ENCODE peak calls at places on chromosomes 6 and 20, in four cellular contexts. F is activated CD4-positive, CD25-positive, alpha-beta regulatory T cell treated with anti-CD3 and anti-CD28 coated beads, Interleukin-2, amount 50 U/mL, for 16 hours; L is lung; V is effector memory CD8-positive, alpha-beta T cell. I is an unnamed sample.

GRCh38 chr6:17863971-17864754 is 123.3 kb downstream of the KIF13A start:
- DNase-seq in L (no peak), F (no peak), V (no peak), I (no peak)

GRCh38 chr6:96925290-96925687 is 761 bp downstream of the KLHL32 start:
- DNase-seq in L (no peak), V (no peak), F (no peak), I (no peak)

GRCh38 chr20:13874269-13875158 is 89.7 kb downstream of the NDUFAF5 start:
- DNase-seq in V (no peak), L (no peak), F (no peak), I (no peak)

GRCh38 chr6:151392429-151392828 is 1.1 kb upstream of the ZBTB2 start:
- DNase-seq in V (no peak), L (no peak), F (no peak), I (no peak)

GRCh38 chr20:561437-562231 is 18.0 kb upstream of the CSNK2A1 start:
- DNase-seq in V (peak; percentile 39), L (peak; percentile 46), F (no peak), I (peak; percentile 34)

GRCh38 chr6:87799651-87800050 is 97.6 kb upstream of the AKIRIN2 start:
- DNase-seq in L (no peak), F (no peak), V (no peak), I (no peak)

GRCh38 chr20:11935754-11936551 is 18.3 kb downstream of the BTBD3 start:
- DNase-seq in L (no peak), F (no peak), V (no peak), I (no peak)

GRCh38 chr6:120290964-120291363 is 941.4 kb upstream of the MAN1A1 start:
- DNase-seq in F (no peak), V (no peak), L (no peak), I (no peak)

GRCh38 chr6:4402477-4402976 is 267.2 kb upstream of the ECI2 start:
- DNase-seq in F (no peak), L (no peak), V (no peak), I (peak; percentile 24)

I was measured in uterus.